ENCODE peak calls at places on chromosomes 13 and 19, in nine cellular contexts. One of them, this sample, is unnamed.

GRCh38 chr13:99760456-99760855 is 211.1 kb downstream of the ZIC5 start:
- DNase-seq in CD8-positive, alpha-beta memory T cell: no peak
- DNase-seq in KG1: no peak
- DNase-seq in heart right ventricle: no peak
- DNase-seq in stimulated activated CD4-positive, alpha-beta T cell treated with anti-CD3 and anti-CD28 coated beads, Interleukin-12 subunit alpha, Interleukin-12 subunit beta, amount 100 ng/mL, for 24 hours: no peak
- DNase-seq in stimulated activated CD8-positive, alpha-beta memory T cell treated with anti-CD3 and anti-CD28 coated beads, Interleukin-4, amount 100 ng/mL, for 4 hours: no peak
- DNase-seq in NCI-H1105: no peak
- DNase-seq in NAMALWA: no peak
- DNase-seq in amygdala: no peak
- DNase-seq in this sample: no peak

GRCh38 chr19:33713194-33713593 is 83.5 kb upstream of the KCTD15 start:
- DNase-seq in CD8-positive, alpha-beta memory T cell: no peak
- DNase-seq in KG1: no peak
- DNase-seq in heart right ventricle: no peak
- DNase-seq in stimulated activated CD4-positive, alpha-beta T cell treated with anti-CD3 and anti-CD28 coated beads, Interleukin-12 subunit alpha, Interleukin-12 subunit beta, amount 100 ng/mL, for 24 hours: no peak
- DNase-seq in stimulated activated CD8-positive, alpha-beta memory T cell treated with anti-CD3 and anti-CD28 coated beads, Interleukin-4, amount 100 ng/mL, for 4 hours: no peak
- DNase-seq in NCI-H1105: no peak
- DNase-seq in NAMALWA: no peak
- DNase-seq in amygdala: no peak
- DNase-seq in this sample: peak

GRCh38 chr19:15449620-15450527 is at the start of gene WIZ:
- DNase-seq in CD8-positive, alpha-beta memory T cell: peak
- DNase-seq in KG1: peak
- DNase-seq in heart right ventricle: peak
- DNase-seq in stimulated activated CD4-positive, alpha-beta T cell treated with anti-CD3 and anti-CD28 coated beads, Interleukin-12 subunit alpha, Interleukin-12 subunit beta, amount 100 ng/mL, for 24 hours: peak
- DNase-seq in stimulated activated CD8-positive, alpha-beta memory T cell treated with anti-CD3 and anti-CD28 coated beads, Interleukin-4, amount 100 ng/mL, for 4 hours: peak
- DNase-seq in NCI-H1105: peak
- DNase-seq in NAMALWA: peak
- DNase-seq in amygdala: peak
- DNase-seq in this sample: peak

GRCh38 chr13:40063278-40063698 is 407.8 kb downstream of the COG6 start:
- DNase-seq in CD8-positive, alpha-beta memory T cell: no peak
- DNase-seq in KG1: no peak
- DNase-seq in heart right ventricle: no peak
- DNase-seq in stimulated activated CD4-positive, alpha-beta T cell treated with anti-CD3 and anti-CD28 coated beads, Interleukin-12 subunit alpha, Interleukin-12 subunit beta, amount 100 ng/mL, for 24 hours: no peak
- DNase-seq in stimulated activated CD8-positive, alpha-beta memory T cell treated with anti-CD3 and anti-CD28 coated beads, Interleukin-4, amount 100 ng/mL, for 4 hours: no peak
- DNase-seq in NCI-H1105: no peak
- DNase-seq in NAMALWA: no peak
- DNase-seq in amygdala: no peak
- DNase-seq in this sample: no peak

GRCh38 chr13:33403807-33404362 is 118.3 kb upstream of the STARD13 start:
- DNase-seq in CD8-positive, alpha-beta memory T cell: no peak
- DNase-seq in KG1: no peak
- DNase-seq in heart right ventricle: no peak
- DNase-seq in stimulated activated CD4-positive, alpha-beta T cell treated with anti-CD3 and anti-CD28 coated beads, Interleukin-12 subunit alpha, Interleukin-12 subunit beta, amount 100 ng/mL, for 24 hours: no peak
- DNase-seq in stimulated activated CD8-positive, alpha-beta memory T cell treated with anti-CD3 and anti-CD28 coated beads, Interleukin-4, amount 100 ng/mL, for 4 hours: no peak
- DNase-seq in NCI-H1105: no peak
- DNase-seq in NAMALWA: no peak
- DNase-seq in amygdala: no peak
- DNase-seq in this sample: no peak

GRCh38 chr19:35299523-35300339 is 7.8 kb downstream of the MAG start:
- DNase-seq in CD8-positive, alpha-beta memory T cell: no peak
- DNase-seq in KG1: no peak
- DNase-seq in heart right ventricle: no peak
- DNase-seq in stimulated activated CD4-positive, alpha-beta T cell treated with anti-CD3 and anti-CD28 coated beads, Interleukin-12 subunit alpha, Interleukin-12 subunit beta, amount 100 ng/mL, for 24 hours: no peak
- DNase-seq in stimulated activated CD8-positive, alpha-beta memory T cell treated with anti-CD3 and anti-CD28 coated beads, Interleukin-4, amount 100 ng/mL, for 4 hours: no peak
- DNase-seq in NCI-H1105: no peak
- DNase-seq in NAMALWA: peak
- DNase-seq in amygdala: peak
- DNase-seq in this sample: no peak

GRCh38 chr19:6423499-6424189 is 967 bp downstream of the KHSRP start:
- DNase-seq in CD8-positive, alpha-beta memory T cell: no peak
- DNase-seq in KG1: no peak
- DNase-seq in heart right ventricle: no peak
- DNase-seq in stimulated activated CD4-positive, alpha-beta T cell treated with anti-CD3 and anti-CD28 coated beads, Interleukin-12 subunit alpha, Interleukin-12 subunit beta, amount 100 ng/mL, for 24 hours: peak
- DNase-seq in stimulated activated CD8-positive, alpha-beta memory T cell treated with anti-CD3 and anti-CD28 coated beads, Interleukin-4, amount 100 ng/mL, for 4 hours: no peak
- DNase-seq in NCI-H1105: no peak
- DNase-seq in NAMALWA: peak
- DNase-seq in amygdala: peak
- DNase-seq in this sample: no peak

GRCh38 chr19:48102870-48103751 is 7.5 kb downstream of the PLA2G4C start:
- DNase-seq in CD8-positive, alpha-beta memory T cell: peak
- DNase-seq in KG1: no peak
- DNase-seq in heart right ventricle: no peak
- DNase-seq in stimulated activated CD4-positive, alpha-beta T cell treated with anti-CD3 and anti-CD28 coated beads, Interleukin-12 subunit alpha, Interleukin-12 subunit beta, amount 100 ng/mL, for 24 hours: no peak
- DNase-seq in stimulated activated CD8-positive, alpha-beta memory T cell treated with anti-CD3 and anti-CD28 coated beads, Interleukin-4, amount 100 ng/mL, for 4 hours: no peak
- DNase-seq in NCI-H1105: no peak
- DNase-seq in NAMALWA: peak
- DNase-seq in amygdala: no peak
- DNase-seq in this sample: no peak

GRCh38 chr13:26719356-26719945 is 41.1 kb downstream of the GPR12 start:
- DNase-seq in CD8-positive, alpha-beta memory T cell: no peak
- DNase-seq in KG1: peak
- DNase-seq in heart right ventricle: no peak
- DNase-seq in stimulated activated CD4-positive, alpha-beta T cell treated with anti-CD3 and anti-CD28 coated beads, Interleukin-12 subunit alpha, Interleukin-12 subunit beta, amount 100 ng/mL, for 24 hours: no peak
- DNase-seq in stimulated activated CD8-positive, alpha-beta memory T cell treated with anti-CD3 and anti-CD28 coated beads, Interleukin-4, amount 100 ng/mL, for 4 hours: no peak
- DNase-seq in NCI-H1105: no peak
- DNase-seq in NAMALWA: no peak
- DNase-seq in amygdala: no peak
- DNase-seq in this sample: no peak

GRCh38 chr13:85693889-85694511 is 105.2 kb downstream of the SLITRK6 start:
- DNase-seq in CD8-positive, alpha-beta memory T cell: no peak
- DNase-seq in KG1: no peak
- DNase-seq in heart right ventricle: no peak
- DNase-seq in stimulated activated CD4-positive, alpha-beta T cell treated with anti-CD3 and anti-CD28 coated beads, Interleukin-12 subunit alpha, Interleukin-12 subunit beta, amount 100 ng/mL, for 24 hours: no peak
- DNase-seq in stimulated activated CD8-positive, alpha-beta memory T cell treated with anti-CD3 and anti-CD28 coated beads, Interleukin-4, amount 100 ng/mL, for 4 hours: no peak
- DNase-seq in NCI-H1105: no peak
- DNase-seq in NAMALWA: peak
- DNase-seq in amygdala: no peak
- DNase-seq in this sample: no peak

GRCh38 chr13:106010836-106011235 is 524.6 kb downstream of the EFNB2 start:
- DNase-seq in CD8-positive, alpha-beta memory T cell: no peak
- DNase-seq in KG1: no peak
- DNase-seq in heart right ventricle: no peak
- DNase-seq in stimulated activated CD4-positive, alpha-beta T cell treated with anti-CD3 and anti-CD28 coated beads, Interleukin-12 subunit alpha, Interleukin-12 subunit beta, amount 100 ng/mL, for 24 hours: no peak
- DNase-seq in stimulated activated CD8-positive, alpha-beta memory T cell treated with anti-CD3 and anti-CD28 coated beads, Interleukin-4, amount 100 ng/mL, for 4 hours: no peak
- DNase-seq in NCI-H1105: no peak
- DNase-seq in NAMALWA: no peak
- DNase-seq in amygdala: no peak
- DNase-seq in this sample: no peak

GRCh38 chr13:110413311-110414040 is 106.4 kb downstream of the COL4A2 start:
- DNase-seq in CD8-positive, alpha-beta memory T cell: no peak
- DNase-seq in KG1: no peak
- DNase-seq in heart right ventricle: no peak
- DNase-seq in stimulated activated CD4-positive, alpha-beta T cell treated with anti-CD3 and anti-CD28 coated beads, Interleukin-12 subunit alpha, Interleukin-12 subunit beta, amount 100 ng/mL, for 24 hours: no peak
- DNase-seq in stimulated activated CD8-positive, alpha-beta memory T cell treated with anti-CD3 and anti-CD28 coated beads, Interleukin-4, amount 100 ng/mL, for 4 hours: no peak
- DNase-seq in NCI-H1105: no peak
- DNase-seq in NAMALWA: no peak
- DNase-seq in amygdala: no peak
- DNase-seq in this sample: no peak

GRCh38 chr19:17138937-17139598 is 63.5 kb downstream of the MYO9B start:
- DNase-seq in CD8-positive, alpha-beta memory T cell: no peak
- DNase-seq in KG1: no peak
- DNase-seq in heart right ventricle: peak
- DNase-seq in stimulated activated CD4-positive, alpha-beta T cell treated with anti-CD3 and anti-CD28 coated beads, Interleukin-12 subunit alpha, Interleukin-12 subunit beta, amount 100 ng/mL, for 24 hours: no peak
- DNase-seq in stimulated activated CD8-positive, alpha-beta memory T cell treated with anti-CD3 and anti-CD28 coated beads, Interleukin-4, amount 100 ng/mL, for 4 hours: no peak
- DNase-seq in NCI-H1105: no peak
- DNase-seq in NAMALWA: no peak
- DNase-seq in amygdala: no peak
- DNase-seq in this sample: peak

GRCh38 chr13:98461525-98462240 is 115.2 kb downstream of the STK24 start:
- DNase-seq in CD8-positive, alpha-beta memory T cell: no peak
- DNase-seq in KG1: no peak
- DNase-seq in heart right ventricle: no peak
- DNase-seq in stimulated activated CD4-positive, alpha-beta T cell treated with anti-CD3 and anti-CD28 coated beads, Interleukin-12 subunit alpha, Interleukin-12 subunit beta, amount 100 ng/mL, for 24 hours: no peak
- DNase-seq in stimulated activated CD8-positive, alpha-beta memory T cell treated with anti-CD3 and anti-CD28 coated beads, Interleukin-4, amount 100 ng/mL, for 4 hours: no peak
- DNase-seq in NCI-H1105: no peak
- DNase-seq in NAMALWA: no peak
- DNase-seq in amygdala: no peak
- DNase-seq in this sample: no peak

GRCh38 chr13:24632382-24633121 is 47.7 kb upstream of the ATP12A start:
- DNase-seq in CD8-positive, alpha-beta memory T cell: no peak
- DNase-seq in KG1: no peak
- DNase-seq in heart right ventricle: no peak
- DNase-seq in stimulated activated CD4-positive, alpha-beta T cell treated with anti-CD3 and anti-CD28 coated beads, Interleukin-12 subunit alpha, Interleukin-12 subunit beta, amount 100 ng/mL, for 24 hours: no peak
- DNase-seq in stimulated activated CD8-positive, alpha-beta memory T cell treated with anti-CD3 and anti-CD28 coated beads, Interleukin-4, amount 100 ng/mL, for 4 hours: no peak
- DNase-seq in NCI-H1105: no peak
- DNase-seq in NAMALWA: no peak
- DNase-seq in amygdala: no peak
- DNase-seq in this sample: no peak

GRCh38 chr13:21683034-21683733 is 12.3 kb downstream of the FGF9 start:
- DNase-seq in CD8-positive, alpha-beta memory T cell: no peak
- DNase-seq in KG1: no peak
- DNase-seq in heart right ventricle: no peak
- DNase-seq in stimulated activated CD4-positive, alpha-beta T cell treated with anti-CD3 and anti-CD28 coated beads, Interleukin-12 subunit alpha, Interleukin-12 subunit beta, amount 100 ng/mL, for 24 hours: no peak
- DNase-seq in stimulated activated CD8-positive, alpha-beta memory T cell treated with anti-CD3 and anti-CD28 coated beads, Interleukin-4, amount 100 ng/mL, for 4 hours: no peak
- DNase-seq in NCI-H1105: no peak
- DNase-seq in NAMALWA: no peak
- DNase-seq in amygdala: no peak
- DNase-seq in this sample: no peak

GRCh38 chr19:55939206-55939605 is 7.1 kb upstream of the NLRP13 start:
- DNase-seq in CD8-positive, alpha-beta memory T cell: no peak
- DNase-seq in KG1: no peak
- DNase-seq in heart right ventricle: no peak
- DNase-seq in stimulated activated CD4-positive, alpha-beta T cell treated with anti-CD3 and anti-CD28 coated beads, Interleukin-12 subunit alpha, Interleukin-12 subunit beta, amount 100 ng/mL, for 24 hours: no peak
- DNase-seq in stimulated activated CD8-positive, alpha-beta memory T cell treated with anti-CD3 and anti-CD28 coated beads, Interleukin-4, amount 100 ng/mL, for 4 hours: no peak
- DNase-seq in NCI-H1105: no peak
- DNase-seq in NAMALWA: no peak
- DNase-seq in amygdala: no peak
- DNase-seq in this sample: no peak

GRCh38 chr19:44822177-44822576 is 13.3 kb downstream of the BCAM start:
- DNase-seq in CD8-positive, alpha-beta memory T cell: no peak
- DNase-seq in KG1: no peak
- DNase-seq in heart right ventricle: no peak
- DNase-seq in stimulated activated CD4-positive, alpha-beta T cell treated with anti-CD3 and anti-CD28 coated beads, Interleukin-12 subunit alpha, Interleukin-12 subunit beta, amount 100 ng/mL, for 24 hours: no peak
- DNase-seq in stimulated activated CD8-positive, alpha-beta memory T cell treated with anti-CD3 and anti-CD28 coated beads, Interleukin-4, amount 100 ng/mL, for 4 hours: no peak
- DNase-seq in NCI-H1105: no peak
- DNase-seq in NAMALWA: no peak
- DNase-seq in amygdala: no peak
- DNase-seq in this sample: no peak

GRCh38 chr19:54436561-54437229 is 12.3 kb upstream of the LENG8 start:
- DNase-seq in CD8-positive, alpha-beta memory T cell: no peak
- DNase-seq in KG1: no peak
- DNase-seq in heart right ventricle: no peak
- DNase-seq in stimulated activated CD4-positive, alpha-beta T cell treated with anti-CD3 and anti-CD28 coated beads, Interleukin-12 subunit alpha, Interleukin-12 subunit beta, amount 100 ng/mL, for 24 hours: no peak
- DNase-seq in stimulated activated CD8-positive, alpha-beta memory T cell treated with anti-CD3 and anti-CD28 coated beads, Interleukin-4, amount 100 ng/mL, for 4 hours: no peak
- DNase-seq in NCI-H1105: no peak
- DNase-seq in NAMALWA: no peak
- DNase-seq in amygdala: no peak
- DNase-seq in this sample: no peak

GRCh38 chr19:16628984-16629691 is 1.1 kb upstream of the MED26 start:
- DNase-seq in CD8-positive, alpha-beta memory T cell: no peak
- DNase-seq in KG1: no peak
- DNase-seq in heart right ventricle: no peak
- DNase-seq in stimulated activated CD4-positive, alpha-beta T cell treated with anti-CD3 and anti-CD28 coated beads, Interleukin-12 subunit alpha, Interleukin-12 subunit beta, amount 100 ng/mL, for 24 hours: no peak
- DNase-seq in stimulated activated CD8-positive, alpha-beta memory T cell treated with anti-CD3 and anti-CD28 coated beads, Interleukin-4, amount 100 ng/mL, for 4 hours: no peak
- DNase-seq in NCI-H1105: peak
- DNase-seq in NAMALWA: peak
- DNase-seq in amygdala: no peak
- DNase-seq in this sample: no peak

GRCh38 chr13:111040821-111041220 is 74.3 kb upstream of the ARHGEF7 start:
- DNase-seq in CD8-positive, alpha-beta memory T cell: no peak
- DNase-seq in KG1: no peak
- DNase-seq in heart right ventricle: no peak
- DNase-seq in stimulated activated CD4-positive, alpha-beta T cell treated with anti-CD3 and anti-CD28 coated beads, Interleukin-12 subunit alpha, Interleukin-12 subunit beta, amount 100 ng/mL, for 24 hours: no peak
- DNase-seq in stimulated activated CD8-positive, alpha-beta memory T cell treated with anti-CD3 and anti-CD28 coated beads, Interleukin-4, amount 100 ng/mL, for 4 hours: no peak
- DNase-seq in NCI-H1105: no peak
- DNase-seq in NAMALWA: no peak
- DNase-seq in amygdala: no peak
- DNase-seq in this sample: no peak

GRCh38 chr19:55681131-55682087 is 6.4 kb downstream of the EPN1 start:
- DNase-seq in CD8-positive, alpha-beta memory T cell: no peak
- DNase-seq in KG1: no peak
- DNase-seq in heart right ventricle: no peak
- DNase-seq in stimulated activated CD4-positive, alpha-beta T cell treated with anti-CD3 and anti-CD28 coated beads, Interleukin-12 subunit alpha, Interleukin-12 subunit beta, amount 100 ng/mL, for 24 hours: no peak
- DNase-seq in stimulated activated CD8-positive, alpha-beta memory T cell treated with anti-CD3 and anti-CD28 coated beads, Interleukin-4, amount 100 ng/mL, for 4 hours: no peak
- DNase-seq in NCI-H1105: no peak
- DNase-seq in NAMALWA: no peak
- DNase-seq in amygdala: no peak
- DNase-seq in this sample: no peak

GRCh38 chr13:19644947-19645439 is 11.5 kb downstream of the MPHOSPH8 start:
- DNase-seq in CD8-positive, alpha-beta memory T cell: no peak
- DNase-seq in KG1: no peak
- DNase-seq in heart right ventricle: no peak
- DNase-seq in stimulated activated CD4-positive, alpha-beta T cell treated with anti-CD3 and anti-CD28 coated beads, Interleukin-12 subunit alpha, Interleukin-12 subunit beta, amount 100 ng/mL, for 24 hours: no peak
- DNase-seq in stimulated activated CD8-positive, alpha-beta memory T cell treated with anti-CD3 and anti-CD28 coated beads, Interleukin-4, amount 100 ng/mL, for 4 hours: no peak
- DNase-seq in NCI-H1105: no peak
- DNase-seq in NAMALWA: no peak
- DNase-seq in amygdala: no peak
- DNase-seq in this sample: no peak

GRCh38 chr19:35272122-35272715 is 3.5 kb downstream of the USF2 start:
- DNase-seq in CD8-positive, alpha-beta memory T cell: no peak
- DNase-seq in KG1: no peak
- DNase-seq in heart right ventricle: no peak
- DNase-seq in stimulated activated CD4-positive, alpha-beta T cell treated with anti-CD3 and anti-CD28 coated beads, Interleukin-12 subunit alpha, Interleukin-12 subunit beta, amount 100 ng/mL, for 24 hours: no peak
- DNase-seq in stimulated activated CD8-positive, alpha-beta memory T cell treated with anti-CD3 and anti-CD28 coated beads, Interleukin-4, amount 100 ng/mL, for 4 hours: no peak
- DNase-seq in NCI-H1105: no peak
- DNase-seq in NAMALWA: no peak
- DNase-seq in amygdala: peak
- DNase-seq in this sample: no peak

GRCh38 chr13:79775830-79776229 is 294.9 kb downstream of the NDFIP2 start:
- DNase-seq in CD8-positive, alpha-beta memory T cell: no peak
- DNase-seq in KG1: peak
- DNase-seq in heart right ventricle: no peak
- DNase-seq in stimulated activated CD4-positive, alpha-beta T cell treated with anti-CD3 and anti-CD28 coated beads, Interleukin-12 subunit alpha, Interleukin-12 subunit beta, amount 100 ng/mL, for 24 hours: no peak
- DNase-seq in stimulated activated CD8-positive, alpha-beta memory T cell treated with anti-CD3 and anti-CD28 coated beads, Interleukin-4, amount 100 ng/mL, for 4 hours: no peak
- DNase-seq in NCI-H1105: no peak
- DNase-seq in NAMALWA: peak
- DNase-seq in amygdala: no peak
- DNase-seq in this sample: no peak

GRCh38 chr13:109331898-109332297 is 454.5 kb downstream of the IRS2 start:
- DNase-seq in CD8-positive, alpha-beta memory T cell: no peak
- DNase-seq in KG1: no peak
- DNase-seq in heart right ventricle: no peak
- DNase-seq in stimulated activated CD4-positive, alpha-beta T cell treated with anti-CD3 and anti-CD28 coated beads, Interleukin-12 subunit alpha, Interleukin-12 subunit beta, amount 100 ng/mL, for 24 hours: no peak
- DNase-seq in stimulated activated CD8-positive, alpha-beta memory T cell treated with anti-CD3 and anti-CD28 coated beads, Interleukin-4, amount 100 ng/mL, for 4 hours: no peak
- DNase-seq in NCI-H1105: peak
- DNase-seq in NAMALWA: no peak
- DNase-seq in amygdala: no peak
- DNase-seq in this sample: no peak

GRCh38 chr19:16285769-16286564 is 38.7 kb upstream of the KLF2 start:
- DNase-seq in CD8-positive, alpha-beta memory T cell: no peak
- DNase-seq in KG1: no peak
- DNase-seq in heart right ventricle: peak
- DNase-seq in stimulated activated CD4-positive, alpha-beta T cell treated with anti-CD3 and anti-CD28 coated beads, Interleukin-12 subunit alpha, Interleukin-12 subunit beta, amount 100 ng/mL, for 24 hours: no peak
- DNase-seq in stimulated activated CD8-positive, alpha-beta memory T cell treated with anti-CD3 and anti-CD28 coated beads, Interleukin-4, amount 100 ng/mL, for 4 hours: no peak
- DNase-seq in NCI-H1105: peak
- DNase-seq in NAMALWA: no peak
- DNase-seq in amygdala: peak
- DNase-seq in this sample: no peak

GRCh38 chr13:48631441-48631840 is 22.3 kb upstream of the CYSLTR2 start:
- DNase-seq in CD8-positive, alpha-beta memory T cell: no peak
- DNase-seq in KG1: no peak
- DNase-seq in heart right ventricle: no peak
- DNase-seq in stimulated activated CD4-positive, alpha-beta T cell treated with anti-CD3 and anti-CD28 coated beads, Interleukin-12 subunit alpha, Interleukin-12 subunit beta, amount 100 ng/mL, for 24 hours: no peak
- DNase-seq in stimulated activated CD8-positive, alpha-beta memory T cell treated with anti-CD3 and anti-CD28 coated beads, Interleukin-4, amount 100 ng/mL, for 4 hours: no peak
- DNase-seq in NCI-H1105: no peak
- DNase-seq in NAMALWA: no peak
- DNase-seq in amygdala: no peak
- DNase-seq in this sample: no peak